ENCODE peak calls at places on chromosomes 2 and 18, in six cellular contexts. O is HCT116, B is transverse colon, Q is prostate gland, H is heart left ventricle, F is A549. J is an unnamed sample.

GRCh38 chr2:55152475-55153422 is 79.3 kb downstream of the CLHC1 start:
- DNase-seq in O (no peak), B (no peak), Q (no peak), H (no peak), F (no peak), J (no peak)

GRCh38 chr2:171480908-171481307 is 41.4 kb upstream of the CYBRD1 start:
- DNase-seq in O (no peak), B (no peak), Q (no peak), H (no peak), F (no peak), J (no peak)

GRCh38 chr2:169468841-169469240 is 10.5 kb upstream of the BBS5 start:
- DNase-seq in O (no peak), B (no peak), Q (no peak), H (no peak), F (no peak), J (no peak)

GRCh38 chr2:203396667-203397066 is 68.5 kb downstream of the ABI2 start:
- DNase-seq in O (no peak), B (no peak), Q (no peak), H (no peak), F (peak), J (no peak)

GRCh38 chr2:208595386-208596275 is 189.0 kb downstream of the PTH2R start:
- DNase-seq in O (peak), B (peak), Q (no peak), H (no peak), F (peak), J (no peak)

GRCh38 chr2:65256088-65256487 is 28.5 kb downstream of the ACTR2 start:
- DNase-seq in O (no peak), B (no peak), Q (no peak), H (no peak), F (no peak), J (no peak)

GRCh38 chr2:207227062-207227748 is 61.5 kb upstream of the KLF7 start:
- DNase-seq in O (no peak), B (peak), Q (no peak), H (peak), F (no peak), J (peak)

GRCh38 chr2:227785293-227785692 is 28.3 kb upstream of the CCL20 start:
- DNase-seq in O (no peak), B (no peak), Q (no peak), H (no peak), F (no peak), J (no peak)

GRCh38 chr18:2894841-2895370 is 48.1 kb downstream of the EMILIN2 start:
- DNase-seq in O (no peak), B (no peak), Q (no peak), H (no peak), F (no peak), J (no peak)

GRCh38 chr2:121748202-121748601 is 7.2 kb upstream of the TSN start:
- DNase-seq in O (peak), B (no peak), Q (no peak), H (no peak), F (no peak), J (peak)

GRCh38 chr2:7905756-7906155 is 776.1 kb upstream of the ID2 start:
- DNase-seq in O (no peak), B (peak), Q (no peak), H (no peak), F (no peak), J (no peak)

GRCh38 chr2:47535991-47536390 is 133.0 kb downstream of the MSH2 start:
- DNase-seq in O (no peak), B (no peak), Q (no peak), H (no peak), F (no peak), J (peak)

GRCh38 chr2:151063271-151063670 is 198.4 kb downstream of the RBM43 start:
- DNase-seq in O (no peak), B (no peak), Q (no peak), H (no peak), F (no peak), J (no peak)

GRCh38 chr2:176471949-176472348 is 202.7 kb downstream of the MTX2 start:
- DNase-seq in O (no peak), B (no peak), Q (no peak), H (no peak), F (no peak), J (no peak)

GRCh38 chr2:237892478-237892877 is 33.1 kb downstream of the RAMP1 start:
- DNase-seq in O (no peak), B (no peak), Q (no peak), H (no peak), F (no peak), J (no peak)

GRCh38 chr2:165141601-165142000 is 62.2 kb downstream of the SCN3A start:
- DNase-seq in O (no peak), B (no peak), Q (no peak), H (no peak), F (no peak), J (no peak)

GRCh38 chr18:14928396-14928795 is 180.4 kb downstream of the ANKRD30B start:
- DNase-seq in O (no peak), B (no peak), Q (peak), H (no peak), F (no peak), J (no peak)

GRCh38 chr2:166653185-166653813 is 159.2 kb upstream of the SCN7A start:
- DNase-seq in O (no peak), B (no peak), Q (no peak), H (no peak), F (no peak), J (no peak)

GRCh38 chr2:135819211-135819610 is 17.8 kb downstream of the LCT start:
- DNase-seq in O (peak), B (peak), Q (no peak), H (no peak), F (peak), J (no peak)

GRCh38 chr2:218536804-218537494 is 31.2 kb downstream of the USP37 start:
- DNase-seq in O (no peak), B (no peak), Q (no peak), H (no peak), F (no peak), J (no peak)

GRCh38 chr2:8584174-8585066 is 97.4 kb upstream of the ID2 start:
- DNase-seq in O (no peak), B (no peak), Q (no peak), H (no peak), F (no peak), J (no peak)

GRCh38 chr18:56890632-56891031 is 239.5 kb downstream of the WDR7 start:
- DNase-seq in O (no peak), B (no peak), Q (no peak), H (no peak), F (peak), J (no peak)

GRCh38 chr2:158969717-158970521 is 1.5 kb downstream of the TANC1 start:
- DNase-seq in O (no peak), B (peak), Q (peak), H (peak), F (no peak), J (peak)

GRCh38 chr2:199806179-199806578 is 44.8 kb downstream of the FTCDNL1 start:
- DNase-seq in O (no peak), B (no peak), Q (peak), H (no peak), F (no peak), J (no peak)

GRCh38 chr2:158783923-158784322 is 11.2 kb upstream of the DAPL1 start:
- DNase-seq in O (no peak), B (no peak), Q (peak), H (no peak), F (no peak), J (no peak)

DNA sequence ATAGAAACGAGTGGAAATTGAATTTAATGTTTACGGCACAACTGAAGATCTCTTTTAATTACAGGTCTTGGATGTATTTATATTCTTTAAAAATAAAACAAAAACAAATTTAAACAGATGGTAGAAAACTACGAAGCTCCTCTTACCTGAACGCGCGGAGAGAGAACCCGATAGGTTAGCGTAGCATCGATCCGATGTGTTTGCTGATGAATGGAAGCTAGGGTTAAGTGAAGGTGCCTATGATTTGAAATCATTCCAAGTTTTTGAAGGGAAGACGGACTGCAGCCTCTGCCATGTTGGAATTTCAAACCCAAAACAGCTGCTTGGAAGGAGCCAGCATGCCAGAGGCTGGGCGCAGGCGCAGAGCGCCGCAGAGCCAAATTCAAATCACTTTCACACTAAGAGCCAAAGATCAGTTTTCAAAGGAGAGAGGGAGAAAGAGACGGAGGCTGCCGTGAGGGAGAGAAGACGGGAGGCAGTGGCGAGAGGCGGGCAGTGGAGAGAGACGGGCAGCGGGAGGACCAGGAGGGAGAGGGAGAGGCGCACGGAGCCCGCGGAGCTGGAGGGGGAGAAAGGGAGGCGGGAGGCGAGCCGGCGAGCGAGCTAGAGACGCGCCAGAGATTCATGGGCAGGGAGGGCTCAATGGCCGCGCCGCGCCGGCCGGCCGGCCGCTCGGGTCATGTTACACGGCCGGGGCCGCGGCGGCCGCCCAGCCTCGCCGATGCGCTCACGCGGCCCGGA is at the start of gene FIGN:
- DNase-seq in O (no peak), B (peak), Q (peak), H (peak), F (peak), J (peak)
- TF ChIP-seq POLR2A in O (no peak), B (peak), Q (no peak), H (peak), F (peak), J (peak)

GRCh38 chr2:239130041-239130440 is 270.8 kb downstream of the HDAC4 start:
- DNase-seq in O (no peak), B (no peak), Q (no peak), H (no peak), F (no peak), J (no peak)
- H3K27ac ChIP-seq in O (no peak), B (no peak), Q (no peak), H (no peak), F (no peak), J (no peak)

GRCh38 chr2:21025690-21026478 is 18.0 kb downstream of the APOB start:
- DNase-seq in O (no peak), B (no peak), Q (no peak), H (no peak), F (no peak), J (no peak)
- TF ChIP-seq POLR2A in O (no peak), B (no peak), Q (no peak), H (no peak), F (no peak), J (no peak)

GRCh38 chr2:219552382-219553167 is 8.7 kb downstream of the TMEM198 start:
- DNase-seq in O (peak), B (peak), Q (peak), H (peak), F (peak), J (peak)
- H3K27ac ChIP-seq in O (peak), B (peak), Q (peak), H (no peak), F (peak), J (peak)

DNA sequence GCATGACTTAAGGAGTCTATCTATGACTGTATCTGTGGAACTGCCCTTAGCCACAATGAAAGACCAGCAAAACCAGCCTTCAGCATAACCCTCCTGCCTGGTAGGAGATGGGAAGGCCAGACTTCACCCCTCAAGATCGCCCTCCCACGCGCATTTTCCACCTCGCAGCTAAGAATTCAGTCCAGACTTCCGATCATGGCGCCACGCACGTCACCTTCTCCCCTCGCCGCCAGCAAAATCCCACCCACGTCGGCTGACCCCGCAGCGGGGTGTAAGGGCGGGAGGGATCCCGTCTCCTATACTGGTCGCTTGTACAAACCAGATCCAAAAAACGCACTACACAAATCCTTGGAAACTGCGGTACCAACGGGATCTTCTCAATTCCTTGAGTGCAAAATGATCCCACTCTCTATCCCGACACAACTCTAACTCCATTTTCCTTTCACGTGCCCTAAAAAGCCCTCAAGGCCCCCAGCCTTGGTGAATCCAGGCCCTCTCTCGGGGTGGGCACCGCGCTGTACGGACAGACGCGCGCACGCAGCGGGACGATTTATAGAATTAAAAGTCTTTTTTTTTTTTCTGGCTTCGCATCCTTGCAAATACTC is 1.0 kb upstream of the BMPR2 start:
- DNase-seq in O (no peak), B (peak), Q (peak), H (peak), F (no peak), J (peak)
- TF ChIP-seq POLR2A in O (no peak), B (no peak), Q (peak), H (no peak), F (peak), J (no peak)

DNA sequence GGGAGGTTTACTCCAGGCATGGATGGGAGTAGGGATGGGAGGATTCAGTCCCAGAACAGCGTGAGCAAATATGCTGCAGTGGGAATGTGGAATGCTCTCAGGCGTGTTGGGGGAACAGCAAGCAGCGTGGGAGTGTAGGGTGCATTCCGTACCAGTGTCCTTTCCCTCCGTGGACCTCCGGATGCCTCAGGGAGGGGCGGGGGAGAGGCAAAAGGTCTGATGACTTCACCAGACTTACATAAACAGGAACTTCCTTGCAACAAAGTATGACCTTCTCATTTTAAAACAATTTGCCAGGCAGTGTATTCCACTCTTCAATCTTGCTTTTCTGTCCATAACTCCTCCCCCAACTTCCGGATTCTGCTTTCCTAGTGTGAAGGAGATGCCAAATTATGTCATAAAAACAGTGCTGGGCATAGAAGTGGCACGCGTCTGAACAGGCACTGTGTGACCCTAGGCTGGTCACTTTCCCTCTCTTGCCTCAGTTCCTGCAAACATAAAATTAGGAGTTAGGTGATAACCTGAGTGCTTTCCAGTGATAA is 36.9 kb downstream of the RPL37A start:
- DNase-seq in O (no peak), B (peak), Q (peak), H (peak), F (no peak), J (peak)
- H3K27ac ChIP-seq in O (no peak), B (peak), Q (peak), H (peak), F (no peak), J (peak)

J was measured in body of pancreas.